ENCODE peak calls at places on chromosome 10, in five cellular contexts. S is small intestine, N is A549, I is ovary, H is heart right ventricle. L is an unnamed sample.

GRCh38 chr10:54800677-54801480 is at the start of gene PCDH15:
- DNase-seq in S (peak; percentile 9), N (no peak), I (no peak), H (peak; percentile 24), L (peak; percentile 53)

GRCh38 chr10:97553575-97554100 is 18.9 kb upstream of the ANKRD2 start:
- DNase-seq in S (peak; percentile 58), N (peak; percentile 76), I (peak; percentile 60), H (peak; percentile 71), L (peak; percentile 46)

GRCh38 chr10:3067045-3067858 is at the start of gene PFKP:
- DNase-seq in S (peak; percentile 28), N (no peak), I (no peak), H (peak; percentile 32), L (no peak)

GRCh38 chr10:86586516-86586915 is 64.9 kb upstream of the WAPL start:
- DNase-seq in S (no peak), N (no peak), I (no peak), H (no peak), L (no peak)

GRCh38 chr10:116265686-116266085 is 7.3 kb downstream of the GFRA1 start:
- DNase-seq in S (no peak), N (no peak), I (no peak), H (no peak), L (no peak)

GRCh38 chr10:69938541-69938991 is 114.1 kb upstream of the MACROH2A2 start:
- DNase-seq in S (no peak), N (no peak), I (no peak), H (peak; percentile 21), L (no peak)

GRCh38 chr10:110535958-110536891 is 31.3 kb upstream of the SMC3 start:
- DNase-seq in S (peak; percentile 26), N (no peak), I (no peak), H (peak; percentile 43), L (peak; percentile 90)

GRCh38 chr10:44190541-44190940 is 194.4 kb downstream of the CXCL12 start:
- DNase-seq in S (no peak), N (no peak), I (no peak), H (no peak), L (no peak)

GRCh38 chr10:60130130-60130579 is 223.8 kb upstream of the CCDC6 start:
- DNase-seq in S (peak; percentile 90), N (no peak), I (no peak), H (no peak), L (no peak)

GRCh38 chr10:13904053-13904452 is 317.3 kb downstream of the PRPF18 start:
- DNase-seq in S (no peak), N (no peak), I (no peak), H (no peak), L (no peak)

GRCh38 chr10:117135480-117136140 is 2.5 kb downstream of the VAX1 start:
- DNase-seq in S (no peak), N (no peak), I (no peak), H (no peak), L (no peak)

GRCh38 chr10:65284495-65285041 is 1641.3 kb upstream of the LRRTM3 start:
- DNase-seq in S (no peak), N (no peak), I (no peak), H (no peak), L (no peak)

GRCh38 chr10:69344591-69345244 is 66.4 kb downstream of the HK1 start:
- DNase-seq in S (no peak), N (no peak), I (no peak), H (no peak), L (no peak)

GRCh38 chr10:130169136-130169888 is 33.1 kb downstream of the GLRX3 start:
- DNase-seq in S (peak; percentile 27), N (no peak), I (no peak), H (no peak), L (peak; percentile 71)

GRCh38 chr10:91495402-91495801 is 85.3 kb downstream of the HECTD2 start:
- DNase-seq in S (no peak), N (no peak), I (no peak), H (no peak), L (no peak)

GRCh38 chr10:7193369-7193768 is 217.5 kb downstream of the SFMBT2 start:
- DNase-seq in S (no peak), N (no peak), I (no peak), H (no peak), L (no peak)

GRCh38 chr10:77325233-77325537 is 312.4 kb downstream of the KCNMA1 start:
- DNase-seq in S (peak; percentile 10), N (no peak), I (no peak), H (no peak), L (no peak)

GRCh38 chr10:30437039-30437781 is 3.2 kb downstream of the MAP3K8 start:
- DNase-seq in S (peak; percentile 46), N (no peak), I (no peak), H (no peak), L (peak; percentile 86)

GRCh38 chr10:112446055-112446854 is 459 bp downstream of the ZDHHC6 start:
- DNase-seq in S (no peak), N (peak; percentile 5), I (no peak), H (no peak), L (peak; percentile 13)

GRCh38 chr10:69742928-69743602 is 58.6 kb upstream of the COL13A1 start:
- DNase-seq in S (peak; percentile 17), N (no peak), I (no peak), H (no peak), L (no peak)

GRCh38 chr10:47256753-47257336 is 43.2 kb upstream of the GDF10 start:
- DNase-seq in S (no peak), N (no peak), I (no peak), H (no peak), L (no peak)

GRCh38 chr10:71255817-71256660 is 43.7 kb downstream of the UNC5B start:
- DNase-seq in S (peak; percentile 96), N (no peak), I (no peak), H (peak; percentile 62), L (peak; percentile 91)

GRCh38 chr10:59283456-59284082 is 78.8 kb downstream of the FAM13C start:
- DNase-seq in S (no peak), N (no peak), I (no peak), H (no peak), L (peak; percentile 57)

GRCh38 chr10:338176-339037 is 203.2 kb downstream of the ZMYND11 start:
- DNase-seq in S (peak; percentile 70), N (peak; percentile 41), I (no peak), H (no peak), L (peak; percentile 66)

GRCh38 chr10:4081691-4082111 is 296.7 kb upstream of the KLF6 start:
- DNase-seq in S (no peak), N (no peak), I (peak; percentile 51), H (peak; percentile 43), L (peak; percentile 64)

GRCh38 chr10:44325157-44325556 is 59.7 kb downstream of the CXCL12 start:
- DNase-seq in S (peak; percentile 96), N (no peak), I (no peak), H (no peak), L (no peak)

GRCh38 chr10:14397069-14397468 is 66.3 kb upstream of the FRMD4A start:
- DNase-seq in S (no peak), N (no peak), I (peak; percentile 67), H (peak; percentile 77), L (peak; percentile 100)

GRCh38 chr10:22346087-22346661 is 878 bp downstream of the SPAG6 start:
- DNase-seq in S (no peak), N (no peak), I (no peak), H (no peak), L (no peak)

GRCh38 chr10:72455889-72456588 is 101.3 kb upstream of the DNAJB12 start:
- DNase-seq in S (peak; percentile 9), N (no peak), I (no peak), H (no peak), L (peak; percentile 24)

DNA sequence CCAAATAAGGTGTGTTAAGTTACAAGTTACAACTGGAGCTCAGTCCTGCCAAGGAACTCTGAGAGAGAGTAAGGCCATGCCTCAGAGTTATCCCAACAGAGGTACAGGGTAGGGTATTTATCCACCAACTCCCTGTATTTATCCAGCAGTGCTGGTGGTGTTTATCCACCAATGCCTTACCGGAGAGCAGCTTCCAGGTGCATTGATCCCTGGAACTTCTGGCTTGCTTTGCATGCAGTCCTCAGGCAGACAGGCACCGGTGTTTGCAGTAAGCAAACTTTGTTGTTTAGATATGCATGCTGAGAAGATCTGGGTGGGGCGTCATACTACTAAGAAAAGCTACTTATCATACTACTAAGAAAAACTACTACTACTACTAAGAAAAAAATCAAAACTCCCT is 92.4 kb downstream of the CYP26A1 start:
- DNase-seq in S (no peak), N (no peak), I (no peak), H (no peak), L (no peak)
- H3K27ac ChIP-seq in S (no peak overlapping the region), N (no peak overlapping the region), I (no peak overlapping the region), H (no peak overlapping the region), L (no peak overlapping the region)

GRCh38 chr10:119497243-119497642 is 45.3 kb downstream of the RGS10 start:
- DNase-seq in S (no peak), N (no peak), I (no peak), H (no peak), L (no peak)
- H3K4me1 ChIP-seq in S (no peaks in the 10 kb centered on the region), N (peaks cover 14% of the 10 kb centered on the region), I (peaks cover 8% of the 10 kb centered on the region), H (peaks cover 16% of the 10 kb centered on the region), L (peaks cover 7% of the 10 kb centered on the region)

GRCh38 chr10:48573045-48573444 is 31.8 kb downstream of the ARHGAP22 start:
- DNase-seq in S (no peak), N (no peak), I (no peak), H (no peak), L (no peak)

GRCh38 chr10:48575901-48576300 is 29.0 kb downstream of the ARHGAP22 start:
- DNase-seq in S (no peak), N (no peak), I (no peak), H (no peak), L (no peak)

GRCh38 chr10:48572414-48572813 is 32.5 kb downstream of the ARHGAP22 start:
- DNase-seq in S (no peak), N (no peak), I (no peak), H (no peak), L (peak; percentile 74)

GRCh38 chr10:48574817-48575380 is 30.0 kb downstream of the ARHGAP22 start:
- DNase-seq in S (no peak), N (no peak), I (no peak), H (no peak), L (no peak)

GRCh38 chr10:48574322-48574796 is 30.5 kb downstream of the ARHGAP22 start:
- DNase-seq in S (no peak), N (no peak), I (no peak), H (no peak), L (no peak)
- H3K27ac ChIP-seq in S (no peak overlapping the region), N (no peak overlapping the region), I (no peak overlapping the region), H (no peak overlapping the region), L (no peak overlapping the region)

GRCh38 chr10:74930962-74931361 is 104.6 kb downstream of the KAT6B start:
- DNase-seq in S (no peak), N (no peak), I (no peak), H (no peak), L (no peak)

GRCh38 chr10:74927701-74928100 is 101.3 kb downstream of the KAT6B start:
- DNase-seq in S (no peak), N (no peak), I (no peak), H (no peak), L (peak; percentile 62)

GRCh38 chr10:74926791-74927585 is 100.6 kb downstream of the KAT6B start:
- DNase-seq in S (no peak), N (no peak), I (no peak), H (no peak), L (no peak)

GRCh38 chr10:74929197-74929596 is 102.8 kb downstream of the KAT6B start:
- DNase-seq in S (peak; percentile 29), N (no peak), I (no peak), H (no peak), L (peak; percentile 73)

DNA sequence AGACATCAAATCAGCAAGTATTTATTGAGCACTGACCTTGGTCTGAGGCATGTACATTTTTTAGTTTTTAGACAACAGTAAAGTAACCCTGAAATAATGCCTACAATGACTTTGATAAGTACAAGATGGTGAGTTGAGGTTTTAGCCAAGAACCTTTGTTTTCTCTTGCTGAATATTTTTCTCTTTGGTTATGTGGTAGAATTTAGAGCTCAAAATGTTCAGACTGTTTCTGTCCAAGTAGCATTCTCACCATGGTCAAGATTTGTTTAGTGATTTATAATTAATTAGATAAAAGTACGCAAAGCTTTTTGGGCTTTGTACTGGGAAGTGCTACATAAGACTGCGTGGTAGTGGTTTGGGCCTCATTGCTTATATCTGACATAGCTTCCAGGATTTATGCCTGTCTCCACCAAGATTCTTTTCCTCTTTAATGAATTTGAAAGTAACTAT is 102.4 kb downstream of the KAT6B start:
- DNase-seq in S (no peak), N (no peak), I (no peak), H (no peak), L (peak; percentile 79)
- H3K4me1 ChIP-seq in S (peaks cover 8% of the 10 kb centered on the region), N (peaks cover 39% of the 10 kb centered on the region), I (peaks cover 18% of the 10 kb centered on the region), H (peaks cover 82% of the 10 kb centered on the region), L (peaks cover 36% of the 10 kb centered on the region)